ENCODE peak calls at places on chromosome 11, in six cellular contexts. W is cardiac muscle cell, D is hepatocyte, T is BE2C, S is body of pancreas, G is suprapubic skin. C is an unnamed sample.

GRCh38 chr11:47225552-47226137 is 10.9 kb downstream of the DDB2 start:
- DNase-seq in T (no peak), W (no peak), D (no peak), G (no peak), S (no peak), C (no peak)

GRCh38 chr11:124109377-124109776 is 5.9 kb upstream of the VWA5A start:
- DNase-seq in W (no peak), S (no peak), D (no peak), T (no peak), G (no peak), C (no peak)

GRCh38 chr11:107301886-107302285 is 155.7 kb downstream of the CWF19L2 start:
- DNase-seq in T (no peak), G (no peak), D (no peak), W (no peak), S (no peak), C (no peak)

GRCh38 chr11:63490551-63491239 is at the start of gene PLAAT5:
- DNase-seq in W (peak; percentile 81), T (no peak), D (peak; percentile 55), G (no peak), S (peak; percentile 57), C (peak; percentile 20)

GRCh38 chr11:131195801-131196517 is 174.5 kb upstream of the NTM start:
- DNase-seq in W (peak; percentile 64), T (no peak), S (peak; percentile 59), G (no peak), D (peak; percentile 51), C (peak; percentile 36)

GRCh38 chr11:32259641-32260081 is 168.8 kb downstream of the RCN1 start:
- DNase-seq in W (peak; percentile 96), T (no peak), G (no peak), D (peak; percentile 80), S (no peak), C (peak; percentile 58)

GRCh38 chr11:67119577-67120391 is 721 bp downstream of the KDM2A start:
- DNase-seq in G (peak; percentile 67), D (peak; percentile 67), S (peak; percentile 44), W (peak; percentile 8), T (peak; percentile 40), C (peak; percentile 63)

GRCh38 chr11:4044971-4045646 is 49.5 kb upstream of the RRM1 start:
- DNase-seq in T (peak; percentile 22), W (peak; percentile 40), D (no peak), S (no peak), G (no peak), C (no peak)

GRCh38 chr11:2377511-2378443 is 667 bp downstream of the CD81 start:
- DNase-seq in W (peak; percentile 51), D (peak; percentile 89), S (peak; percentile 86), G (peak; percentile 87), T (peak; percentile 46), C (peak; percentile 75)

GRCh38 chr11:86244063-86244521 is 461 bp upstream of the EED start:
- DNase-seq in D (peak; percentile 95), G (peak; percentile 93), S (peak; percentile 90), W (no peak), T (peak; percentile 87), C (peak; percentile 88)

GRCh38 chr11:27754035-27755017 is 54.1 kb upstream of the BDNF start:
- DNase-seq in T (no peak), S (no peak), D (no peak), G (no peak), W (peak; percentile 32), C (no peak)

GRCh38 chr11:117884994-117885393 is 8.5 kb upstream of the FXYD6 start:
- DNase-seq in G (no peak), T (peak; percentile 38), S (no peak), W (peak; percentile 40), D (peak; percentile 69), C (no peak)

GRCh38 chr11:34252651-34253050 is 105.2 kb downstream of the ABTB2 start:
- DNase-seq in T (no peak), W (no peak), S (peak; percentile 71), D (no peak), G (no peak), C (no peak)

GRCh38 chr11:1943977-1944376 is 3.2 kb upstream of the MRPL23 start:
- DNase-seq in S (no peak), T (peak; percentile 1), D (no peak), G (peak; percentile 56), W (peak; percentile 45), C (peak; percentile 17)

GRCh38 chr11:132258865-132259264 is 888.5 kb downstream of the NTM start:
- DNase-seq in W (no peak), S (no peak), D (no peak), T (no peak), G (no peak), C (no peak)
- H3K4me3 ChIP-seq in W (no peak overlapping the region), S (no peak overlapping the region), D (no peak overlapping the region), T (no peak overlapping the region), G (no peak overlapping the region), C (no peak overlapping the region)

DNA sequence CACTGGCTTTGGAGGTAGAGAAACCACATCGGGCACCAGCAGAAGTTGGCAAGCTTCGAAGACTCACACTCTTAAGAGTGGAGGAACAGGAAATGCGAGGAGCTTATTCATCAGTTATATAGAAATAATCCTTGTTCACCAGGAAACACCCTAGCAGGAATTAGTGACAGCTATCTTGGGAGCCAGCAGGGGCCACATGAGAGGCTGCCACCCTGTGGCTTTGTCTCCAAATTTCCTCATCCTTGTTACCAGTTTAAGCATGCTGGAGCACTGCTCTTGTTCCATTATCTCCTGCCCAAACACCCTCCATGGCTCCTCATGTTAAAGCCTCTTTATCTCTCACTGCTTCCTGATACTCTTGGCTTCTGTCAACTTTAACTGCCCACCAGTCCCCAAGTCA is 131.0 kb downstream of the PLEKHA7 start:
- DNase-seq in D (no peak), S (no peak), G (no peak), T (no peak), W (no peak), C (no peak)
- TF ChIP-seq CTCF in D (peak; percentile 3), S (peak; percentile 16), G (no peak), T (peak; percentile 15), W (peak; percentile 6), C (no peak)

GRCh38 chr11:116452447-116452846 is 320.3 kb downstream of the BUD13 start:
- DNase-seq in D (no peak), G (no peak), S (no peak), W (no peak), T (peak; percentile 34), C (no peak)
- H3K9me3 ChIP-seq in D (peaks cover 5% of the 10 kb centered on the region), G (peaks cover 10% of the 10 kb centered on the region), S (no peaks in the 10 kb centered on the region), W (no peaks in the 10 kb centered on the region), T (no peaks in the 10 kb centered on the region), C (no peaks in the 10 kb centered on the region)

GRCh38 chr11:64877390-64878222 is 815 bp downstream of the EHD1 start:
- DNase-seq in D (no peak), G (no peak), S (no peak), T (no peak), W (no peak), C (peak; percentile 45)

GRCh38 chr11:64876835-64877341 is 1.5 kb downstream of the EHD1 start:
- DNase-seq in T (no peak), D (peak; percentile 65), W (no peak), G (no peak), S (peak; percentile 67), C (no peak)

GRCh38 chr11:64875369-64876225 is 2.8 kb downstream of the EHD1 start:
- DNase-seq in T (no peak), S (no peak), W (no peak), G (no peak), D (no peak), C (no peak)

GRCh38 chr11:64874841-64875240 is 3.6 kb downstream of the EHD1 start:
- DNase-seq in W (no peak), D (no peak), G (no peak), S (no peak), T (no peak), C (no peak)

GRCh38 chr11:64876226-64876750 is 2.1 kb downstream of the EHD1 start:
- DNase-seq in W (no peak), S (no peak), G (no peak), D (no peak), T (no peak), C (no peak)
- H3K4me3 ChIP-seq in W (peak overlapping the region; percentile 81), S (no peak overlapping the region), G (peak overlapping the region; percentile 95), D (peak overlapping the region; percentile 4), T (no peak overlapping the region), C (peak overlapping the region; percentile 19)

DNA sequence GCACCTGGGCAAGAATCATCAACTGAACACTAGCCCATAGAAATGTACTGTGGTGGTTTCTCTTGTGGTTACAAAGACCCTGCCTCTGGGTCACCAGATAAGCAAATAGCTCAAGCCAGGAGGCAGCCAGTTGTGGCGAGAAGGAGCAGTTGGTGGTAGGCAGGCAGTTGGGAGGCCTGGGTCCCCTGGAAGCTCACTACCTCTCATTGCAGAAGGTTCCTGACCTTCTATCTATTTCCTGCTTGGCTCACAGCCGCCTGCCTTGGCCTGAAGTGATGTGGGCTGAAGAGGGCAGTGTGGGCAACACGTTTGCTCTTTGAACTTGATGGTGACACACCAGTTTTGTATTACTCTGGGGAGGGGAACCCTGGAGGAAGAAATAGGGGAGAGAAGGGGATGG is 34.7 kb downstream of the NECTIN1 start:
- DNase-seq in D (no peak), W (no peak), T (no peak), S (peak; percentile 82), G (no peak), C (peak; percentile 79)
- TF ChIP-seq CTCF in D (no peak), W (no peak), T (peak; percentile 29), S (peak; percentile 48), G (no peak), C (no peak)

GRCh38 chr11:84829162-84829561 is 798.0 kb downstream of the DLG2 start:
- DNase-seq in D (no peak), W (no peak), T (no peak), G (no peak), S (no peak), C (no peak)

GRCh38 chr11:84828616-84829015 is 798.5 kb downstream of the DLG2 start:
- DNase-seq in G (no peak), W (no peak), D (no peak), S (no peak), T (no peak), C (no peak)

GRCh38 chr11:84830372-84830771 is 796.8 kb downstream of the DLG2 start:
- DNase-seq in W (no peak), D (no peak), G (no peak), T (no peak), S (no peak), C (no peak)

GRCh38 chr11:84824624-84825023 is 802.5 kb downstream of the DLG2 start:
- DNase-seq in T (no peak), D (no peak), S (no peak), W (no peak), G (no peak), C (no peak)

GRCh38 chr11:84825140-84825539 is 802.0 kb downstream of the DLG2 start:
- DNase-seq in G (no peak), D (peak; percentile 45), W (no peak), T (no peak), S (no peak), C (no peak)
- H3K9me3 ChIP-seq in G (no peaks in the 10 kb centered on the region), D (no peaks in the 10 kb centered on the region), W (no peaks in the 10 kb centered on the region), T (no peaks in the 10 kb centered on the region), S (no peaks in the 10 kb centered on the region), C (no peaks in the 10 kb centered on the region)

GRCh38 chr11:30586251-30587144 is at the start of gene MPPED2:
- DNase-seq in T (peak; percentile 14), S (peak; percentile 58), D (peak; percentile 65), W (no peak), G (peak; percentile 68), C (peak; percentile 48)
- H3K4me3 ChIP-seq in T (no peak within 1 kb of the TSS), S (peak within 1 kb of the TSS; percentile 65), D (peak within 1 kb of the TSS; percentile 92), W (peak within 1 kb of the TSS; percentile 91), G (peak within 1 kb of the TSS; percentile 72), C (no peak within 1 kb of the TSS)

C was measured in mucosa of descending colon.